ENCODE peak calls at places on chromosomes 5 and 9, in five cellular contexts. Y is GM10248, H is HT1080, S is NCI-H345, C is RCC 7860. N is an unnamed sample.
A peak's percentile ranks its signal among the peaks of the same experiment; 100 is the strongest.

GRCh38 chr9:77440057-77440456 is 208.1 kb downstream of the GNA14 start:
- DNase-seq in Y (no peak), C (no peak), S (peak; percentile 97), H (peak; percentile 27), N (no peak)

GRCh38 chr5:151718653-151719052 is 31.9 kb upstream of the SPARC start:
- DNase-seq in H (no peak), S (no peak), Y (no peak), C (no peak), N (no peak)

GRCh38 chr5:165187815-165188214 is 1682.4 kb downstream of the MAT2B start:
- DNase-seq in H (no peak), C (no peak), S (no peak), Y (no peak), N (no peak)

GRCh38 chr5:55406292-55406691 is 98.5 kb downstream of the MTREX start:
- DNase-seq in H (no peak), Y (no peak), C (no peak), S (peak; percentile 24), N (no peak)

GRCh38 chr9:121269030-121269887 is 1.3 kb downstream of the GSN start:
- DNase-seq in Y (no peak), C (no peak), S (no peak), H (peak; percentile 49), N (no peak)

GRCh38 chr5:115831163-115831768 is 10.1 kb downstream of the ATG12 start:
- DNase-seq in C (peak; percentile 20), S (peak; percentile 29), Y (peak; percentile 44), H (no peak), N (no peak)

GRCh38 chr9:78769684-78770083 is 472.8 kb downstream of the PSAT1 start:
- DNase-seq in C (no peak), S (no peak), H (peak; percentile 10), Y (no peak), N (no peak)

GRCh38 chr5:176788091-176788490 is 22.3 kb upstream of the UNC5A start:
- DNase-seq in H (no peak), Y (no peak), C (no peak), S (no peak), N (no peak)

GRCh38 chr5:106454651-106455415 is 1215.9 kb downstream of the EFNA5 start:
- DNase-seq in Y (no peak), C (peak; percentile 63), S (no peak), H (peak; percentile 75), N (no peak)

GRCh38 chr5:123718238-123718637 is 206.3 kb downstream of the CSNK1G3 start:
- DNase-seq in Y (no peak), H (no peak), S (no peak), C (no peak), N (no peak)

GRCh38 chr9:127720031-127720864 is 4.4 kb downstream of the TTC16 start:
- DNase-seq in H (no peak), Y (no peak), C (peak; percentile 16), S (no peak), N (no peak)

GRCh38 chr5:128304121-128304520 is 220.6 kb downstream of the SLC12A2 start:
- DNase-seq in C (peak; percentile 46), S (no peak), Y (no peak), H (peak; percentile 24), N (no peak)

GRCh38 chr5:673140-673836 is 19.9 kb downstream of the TPPP start:
- DNase-seq in S (no peak), C (no peak), H (no peak), Y (no peak), N (no peak)

GRCh38 chr5:132007399-132008162 is 3.9 kb downstream of the ACSL6 start:
- DNase-seq in S (peak; percentile 65), C (peak; percentile 53), Y (peak; percentile 75), H (peak; percentile 58), N (peak; percentile 51)

GRCh38 chr5:150548123-150548522 is 40.2 kb downstream of the NDST1 start:
- DNase-seq in C (no peak), Y (no peak), S (no peak), H (no peak), N (no peak)

GRCh38 chr5:81393783-81394718 is at the start of gene ACOT12:
- DNase-seq in Y (no peak), S (no peak), H (no peak), C (no peak), N (no peak)

GRCh38 chr9:17531642-17532254 is 47.1 kb upstream of the SH3GL2 start:
- DNase-seq in C (peak; percentile 6), S (peak; percentile 49), Y (peak; percentile 54), H (peak; percentile 44), N (no peak)

GRCh38 chr9:111949919-111950318 is 53.3 kb downstream of the UGCG start:
- DNase-seq in C (peak; percentile 83), H (peak; percentile 91), S (no peak), Y (no peak), N (no peak)

GRCh38 chr9:135166566-135166965 is 79.1 kb downstream of the OLFM1 start:
- DNase-seq in H (peak; percentile 34), Y (no peak), S (no peak), C (no peak), N (no peak)

GRCh38 chr9:21873540-21874221 is 71.2 kb downstream of the MTAP start:
- DNase-seq in C (peak; percentile 71), S (no peak), Y (no peak), H (no peak), N (no peak)

GRCh38 chr9:734831-735511 is 106.5 kb upstream of the DMRT1 start:
- DNase-seq in C (no peak), H (no peak), Y (no peak), S (no peak), N (no peak)

GRCh38 chr5:154475613-154476342 is 2.2 kb downstream of the HAND1 start:
- DNase-seq in S (no peak), C (no peak), H (no peak), Y (no peak), N (no peak)

GRCh38 chr9:3528466-3528865 is 2.7 kb upstream of the RFX3 start:
- DNase-seq in Y (no peak), H (no peak), C (no peak), S (no peak), N (peak; percentile 19)

GRCh38 chr9:135533674-135534073 is 12.3 kb upstream of the OBP2A start:
- DNase-seq in Y (no peak), H (no peak), C (no peak), S (no peak), N (no peak)

GRCh38 chr5:178211095-178212048 is 7.0 kb downstream of the HNRNPAB start:
- DNase-seq in H (no peak), S (no peak), C (no peak), Y (no peak), N (no peak)

GRCh38 chr9:19992556-19992955 is 203.7 kb upstream of the SLC24A2 start:
- DNase-seq in S (no peak), Y (no peak), C (peak; percentile 94), H (peak; percentile 93), N (no peak)

GRCh38 chr5:96050273-96050880 is 88.7 kb upstream of the ELL2 start:
- DNase-seq in Y (no peak), H (no peak), C (no peak), S (no peak), N (no peak)

GRCh38 chr9:38226491-38226951 is 157.5 kb upstream of the SHB start:
- DNase-seq in Y (no peak), H (no peak), S (peak; percentile 89), C (no peak), N (no peak)

GRCh38 chr5:96035796-96036195 is 74.1 kb upstream of the ELL2 start:
- DNase-seq in H (no peak), Y (no peak), C (no peak), S (no peak), N (no peak)

GRCh38 chr5:54663876-54664275 is 146.3 kb downstream of the SNX18 start:
- DNase-seq in Y (no peak), C (peak; percentile 57), S (no peak), H (peak; percentile 57), N (no peak)

GRCh38 chr9:34084562-34084961 is 35.9 kb upstream of the UBAP2 start:
- DNase-seq in H (no peak), C (no peak), S (no peak), Y (no peak), N (no peak)

GRCh38 chr5:10254686-10255085 is 4.6 kb downstream of the CCT5 start:
- DNase-seq in S (no peak), C (no peak), Y (no peak), H (no peak), N (no peak)

GRCh38 chr5:120684213-120684612 is 220.1 kb downstream of the PRR16 start:
- DNase-seq in Y (no peak), S (no peak), C (no peak), H (peak; percentile 8), N (no peak)

GRCh38 chr5:150122158-150122510 is 33.5 kb downstream of the PDGFRB start:
- DNase-seq in H (no peak), C (no peak), Y (peak; percentile 84), S (no peak), N (no peak)

GRCh38 chr9:136328011-136328621 is 777 bp downstream of the GPSM1 start:
- DNase-seq in Y (no peak), C (no peak), S (peak; percentile 67), H (no peak), N (no peak)

GRCh38 chr5:72459089-72459661 is 48.0 kb downstream of the ZNF366 start:
- DNase-seq in H (peak; percentile 51), S (no peak), C (no peak), Y (no peak), N (no peak)

GRCh38 chr9:68704804-68705635 is at the start of gene PIP5K1B:
- DNase-seq in S (peak; percentile 38), H (no peak), C (no peak), Y (peak; percentile 91), N (no peak)

N was measured in stimulated activated CD4-positive, alpha-beta T cell treated with anti-CD3 and anti-CD28 coated beads, Interleukin-15, amount 100 ng/mL, for 1 hour.